ENCODE peak calls at places on chromosome 6, in ten cellular contexts. Z is D341Med; H is NCI-H345; E is body of pancreas; R is endothelial cell; I is HCEC 1CT; K is uterus; Q is stimulated activated CD8-positive, alpha-beta memory T cell treated with anti-CD3 and anti-CD28 coated beads, Interleukin-15, amount 100 ng/mL, for 24 hours; C is stimulated activated CD4-positive, alpha-beta T cell treated with anti-CD3 and anti-CD28 coated beads, Interleukin-15, amount 100 ng/mL, for 1 hour; L is HEK293T. W is an unnamed sample.

GRCh38 chr6:105345506-105345905 is 57.4 kb downstream of the PREP start:
- DNase-seq in C (no peak), I (peak), E (no peak), R (no peak), K (no peak), H (no peak), Q (no peak), L (no peak), Z (no peak), W (no peak)

GRCh38 chr6:125846292-125847024 is 55.7 kb downstream of the NCOA7 start:
- DNase-seq in E (no peak), I (no peak), Z (no peak), K (no peak), Q (no peak), C (no peak), L (peak), H (no peak), R (no peak), W (no peak)

GRCh38 chr6:26141378-26141901 is 54.2 kb downstream of the HFE start:
- DNase-seq in H (peak), I (no peak), Z (peak), E (peak), R (no peak), K (no peak), Q (no peak), L (no peak), C (no peak), W (no peak)

GRCh38 chr6:126657556-126658129 is 317.7 kb downstream of the CENPW start:
- DNase-seq in C (no peak), Q (no peak), E (no peak), L (peak), I (peak), R (peak), Z (peak), K (no peak), H (no peak), W (no peak)

GRCh38 chr6:162726997-162727346 is 594 bp downstream of the PRKN start:
- DNase-seq in C (no peak), E (peak), Z (no peak), L (no peak), Q (no peak), R (no peak), K (no peak), I (no peak), H (no peak), W (no peak)

GRCh38 chr6:85670573-85670972 is 27.9 kb upstream of the SYNCRIP start:
- DNase-seq in K (no peak), R (no peak), H (no peak), E (no peak), Q (no peak), L (no peak), C (no peak), I (peak), Z (no peak), W (no peak)

GRCh38 chr6:30378290-30378937 is 33.5 kb downstream of the RPP21 start:
- DNase-seq in K (no peak), Z (no peak), H (no peak), R (no peak), I (peak), L (peak), Q (no peak), E (no peak), C (no peak), W (no peak)

GRCh38 chr6:29507319-29507718 is 19.6 kb upstream of the MAS1L start:
- DNase-seq in R (no peak), H (no peak), C (no peak), K (no peak), I (no peak), E (no peak), L (no peak), Q (no peak), Z (no peak), W (no peak)

GRCh38 chr6:118298476-118298875 is 249.6 kb upstream of the PLN start:
- DNase-seq in R (no peak), K (no peak), I (peak), E (no peak), H (no peak), C (no peak), Q (no peak), Z (no peak), L (no peak), W (no peak)

GRCh38 chr6:96466149-96466863 is 55.3 kb upstream of the UFL1 start:
- DNase-seq in K (no peak), L (no peak), I (no peak), R (no peak), Z (no peak), H (no peak), C (no peak), Q (no peak), E (no peak), W (no peak)

GRCh38 chr6:166005846-166006592 is 161.6 kb downstream of the TBXT start:
- DNase-seq in Q (no peak), Z (no peak), L (peak), E (peak), H (peak), I (peak), C (no peak), R (no peak), K (peak), W (no peak)

GRCh38 chr6:25866011-25866410 is 8.0 kb downstream of the SLC17A3 start:
- DNase-seq in H (no peak), K (no peak), E (no peak), L (no peak), C (no peak), Z (no peak), I (no peak), Q (no peak), R (no peak), W (no peak)

GRCh38 chr6:142292191-142292924 is 9.4 kb upstream of the ADGRG6 start:
- DNase-seq in L (no peak), Q (no peak), E (no peak), K (no peak), I (no peak), C (no peak), Z (no peak), H (no peak), R (no peak), W (no peak)

GRCh38 chr6:158002951-158003853 is 21.5 kb downstream of the SYNJ2 start:
- DNase-seq in C (no peak), L (no peak), R (no peak), Z (no peak), I (peak), K (peak), Q (no peak), H (no peak), E (no peak), W (no peak)

GRCh38 chr6:119713903-119714302 is 364.3 kb upstream of the MAN1A1 start:
- DNase-seq in Q (no peak), R (no peak), H (no peak), K (no peak), I (no peak), L (no peak), Z (no peak), E (no peak), C (no peak), W (no peak)

GRCh38 chr6:156111913-156112312 is 656.3 kb upstream of the NOX3 start:
- DNase-seq in Z (no peak), Q (no peak), E (no peak), C (no peak), L (no peak), I (no peak), R (no peak), K (no peak), H (no peak), W (no peak)

W was measured in left colon.